ENCODE peak calls at places on chromosomes 2 and 18, in seven cellular contexts. Z is psoas muscle, E is MM.1S, M is right lobe of liver, D is uterus, W is colonic mucosa, X is breast epithelium. U is an unnamed sample.

GRCh38 chr2:188028739-188029138 is 262.9 kb upstream of the GULP1 start:
- DNase-seq in D (no peak), W (no peak), X (no peak), E (no peak), M (no peak), Z (no peak), U (no peak)

GRCh38 chr18:34223893-34224422 is 755 bp downstream of the NOL4 start:
- DNase-seq in Z (no peak), D (no peak), E (no peak), M (no peak), W (no peak), X (no peak), U (no peak)

GRCh38 chr2:18299423-18300212 is 260.8 kb downstream of the RDH14 start:
- DNase-seq in Z (no peak), E (no peak), X (no peak), W (no peak), D (no peak), M (no peak), U (no peak)

GRCh38 chr2:168601739-168602138 is 145.7 kb downstream of the CERS6 start:
- DNase-seq in E (no peak), Z (no peak), W (no peak), D (no peak), M (no peak), X (no peak), U (no peak)

GRCh38 chr2:239106314-239106908 is 258.5 kb downstream of the TWIST2 start:
- DNase-seq in X (no peak), Z (peak; percentile 77), W (peak; percentile 58), M (no peak), E (peak; percentile 10), D (no peak), U (no peak)

GRCh38 chr2:127193164-127193947 is 26.7 kb downstream of the CYP27C1 start:
- DNase-seq in X (no peak), W (no peak), Z (no peak), M (peak; percentile 77), E (no peak), D (no peak), U (no peak)

GRCh38 chr2:144519934-144520717 is at the start of gene ZEB2:
- DNase-seq in E (no peak), W (peak; percentile 48), X (no peak), D (peak; percentile 80), Z (peak; percentile 67), M (no peak), U (peak; percentile 75)

GRCh38 chr2:37350034-37350433 is 5.6 kb downstream of the QPCT start:
- DNase-seq in E (peak; percentile 92), M (no peak), W (peak; percentile 25), Z (no peak), D (no peak), X (no peak), U (no peak)

GRCh38 chr2:45008296-45009129 is 739 bp downstream of the SIX2 start:
- DNase-seq in E (no peak), W (no peak), M (no peak), D (no peak), Z (peak; percentile 71), X (no peak), U (peak; percentile 64)

GRCh38 chr2:88735133-88735532 is 43.7 kb downstream of the RPIA start:
- DNase-seq in X (no peak), Z (no peak), E (no peak), W (no peak), D (no peak), M (no peak), U (no peak)

GRCh38 chr2:168247341-168248305 is at the start of gene STK39:
- DNase-seq in D (peak; percentile 55), W (peak; percentile 76), Z (peak; percentile 85), X (peak; percentile 65), M (peak; percentile 74), E (peak; percentile 74), U (peak; percentile 84)

GRCh38 chr2:238706673-238707072 is 141.2 kb upstream of the TWIST2 start:
- DNase-seq in E (no peak), Z (no peak), X (peak; percentile 24), W (no peak), M (no peak), D (no peak), U (no peak)

DNA sequence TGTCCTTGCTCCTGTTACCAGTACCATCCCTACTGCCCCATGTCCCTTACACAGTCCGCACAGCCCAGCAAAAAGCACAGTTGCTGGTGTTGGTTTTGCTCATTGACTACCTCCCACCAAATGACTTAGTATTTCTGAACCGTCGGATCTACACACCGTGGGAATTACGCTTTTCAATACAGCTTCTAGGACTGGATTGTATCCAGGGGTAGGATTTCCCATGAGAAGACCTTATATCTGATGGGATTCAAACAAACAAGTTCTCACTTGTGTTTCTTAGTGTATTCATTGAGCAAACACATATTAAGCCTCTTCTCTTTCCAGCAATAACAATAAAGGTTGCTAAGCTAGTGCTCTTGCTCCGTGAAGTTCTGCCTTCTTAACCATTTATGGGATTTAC is 25.8 kb downstream of the TRAPPC12 start:
- DNase-seq in M (no peak), W (no peak), Z (no peak), E (no peak), X (no peak), D (no peak), U (no peak)
- H3K36me3 ChIP-seq in M (peaks cover 6% of the 10 kb centered on the region), W (peaks cover 4% of the 10 kb centered on the region), Z (no peaks in the 10 kb centered on the region), E (no peaks in the 10 kb centered on the region), X (no peaks in the 10 kb centered on the region), D (no peaks in the 10 kb centered on the region), U (no peaks in the 10 kb centered on the region)

GRCh38 chr2:113070606-113070975 is 2.8 kb downstream of the IL1F10 start:
- DNase-seq in W (no peak), X (no peak), Z (no peak), D (no peak), E (no peak), M (no peak), U (no peak)
- H3K36me3 ChIP-seq in W (no peaks in the 10 kb centered on the region), X (no peaks in the 10 kb centered on the region), Z (no peaks in the 10 kb centered on the region), D (no peaks in the 10 kb centered on the region), E (no peaks in the 10 kb centered on the region), M (no peaks in the 10 kb centered on the region), U (no peaks in the 10 kb centered on the region)

DNA sequence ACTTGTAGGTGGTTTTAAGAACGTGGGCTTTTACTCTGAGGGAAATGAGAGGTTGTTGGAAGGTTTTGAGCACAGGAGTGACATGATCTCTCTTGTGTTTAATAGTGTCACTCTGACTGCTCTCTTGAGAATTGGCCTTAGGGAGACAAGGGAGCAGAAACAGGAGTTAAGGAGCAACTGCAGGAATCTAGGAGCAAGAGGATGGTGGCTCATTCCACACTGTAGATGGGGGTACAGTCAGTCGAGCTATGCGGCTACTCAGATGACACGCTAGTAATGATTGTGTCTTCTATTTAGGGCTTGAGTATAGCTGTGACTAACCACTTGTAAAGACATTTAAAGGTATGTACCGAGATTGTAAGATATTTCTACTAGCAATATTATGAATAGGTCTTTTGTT is 87.4 kb downstream of the RPRM start:
- DNase-seq in E (no peak), W (no peak), Z (no peak), M (no peak), D (no peak), X (no peak), U (no peak)
- H3K36me3 ChIP-seq in E (no peaks in the 10 kb centered on the region), W (no peaks in the 10 kb centered on the region), Z (no peaks in the 10 kb centered on the region), M (no peaks in the 10 kb centered on the region), D (no peaks in the 10 kb centered on the region), X (no peaks in the 10 kb centered on the region), U (no peaks in the 10 kb centered on the region)

GRCh38 chr2:112658820-112659667 is 13.3 kb downstream of the SLC20A1 start:
- DNase-seq in Z (no peak), X (no peak), M (no peak), W (no peak), D (no peak), E (no peak), U (no peak)
- H3K36me3 ChIP-seq in Z (peaks cover 25% of the 10 kb centered on the region), X (peaks cover 4% of the 10 kb centered on the region), M (peaks cover 39% of the 10 kb centered on the region), W (peaks cover 20% of the 10 kb centered on the region), D (no peaks in the 10 kb centered on the region), E (peaks cover 47% of the 10 kb centered on the region), U (peaks cover 9% of the 10 kb centered on the region)

DNA sequence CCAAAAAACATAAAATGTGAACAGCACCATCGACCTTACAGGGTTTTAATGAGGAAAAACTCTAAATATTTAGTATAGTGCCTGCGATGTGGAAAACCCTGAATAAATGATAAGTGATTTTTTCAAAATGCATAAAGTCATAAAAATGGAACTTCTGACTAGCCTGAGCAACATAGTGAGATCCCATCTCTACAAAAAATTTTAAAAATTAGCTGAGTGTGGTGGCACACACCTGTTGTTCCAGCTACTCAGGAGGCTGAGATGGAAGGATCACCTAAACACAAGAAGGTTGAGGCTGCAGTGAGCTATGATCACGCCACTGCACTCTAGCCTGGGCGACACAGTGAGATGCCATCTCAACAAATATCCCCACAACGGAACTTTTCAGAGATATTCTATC is 4.2 kb downstream of the GGCX start:
- DNase-seq in M (no peak), Z (no peak), W (no peak), D (no peak), E (no peak), X (no peak), U (no peak)
- H3K36me3 ChIP-seq in M (peaks cover 46% of the 10 kb centered on the region), Z (peaks cover 7% of the 10 kb centered on the region), W (peaks cover 4% of the 10 kb centered on the region), D (no peaks in the 10 kb centered on the region), E (peaks cover 3% of the 10 kb centered on the region), X (no peaks in the 10 kb centered on the region), U (peaks cover 9% of the 10 kb centered on the region)

U was measured in aorta.